ENCODE peak calls at places on chromosomes 5 and 9, in six cellular contexts. Y is heart right ventricle, J is transverse colon, H is tibial nerve, S is uterus, Q is aorta. N is an unnamed sample.

GRCh38 chr9:94860678-94861588 is 134.4 kb downstream of the AOPEP start:
- DNase-seq in Y (no peak), J (peak; percentile 59), H (no peak), S (no peak), Q (peak; percentile 71), N (no peak)

GRCh38 chr9:36991516-36992134 is 42.4 kb downstream of the PAX5 start:
- DNase-seq in Y (no peak), J (no peak), H (no peak), S (no peak), Q (no peak), N (no peak)

GRCh38 chr5:51439232-51439631 is 56.0 kb downstream of the ISL1 start:
- DNase-seq in Y (no peak), J (no peak), H (no peak), S (no peak), Q (no peak), N (no peak)

GRCh38 chr9:116935149-116935897 is 248.2 kb downstream of the TRIM32 start:
- DNase-seq in Y (no peak), J (no peak), H (no peak), S (no peak), Q (no peak), N (no peak)

GRCh38 chr5:87121315-87122170 is 146.1 kb upstream of the RASA1 start:
- DNase-seq in Y (no peak), J (peak; percentile 14), H (no peak), S (no peak), Q (no peak), N (peak; percentile 42)

GRCh38 chr5:141001854-141002666 is 35.8 kb downstream of the PCDHAC2 start:
- DNase-seq in Y (no peak), J (peak; percentile 8), H (no peak), S (no peak), Q (peak; percentile 49), N (peak; percentile 46)

GRCh38 chr9:121563425-121563824 is 63.8 kb upstream of the GGTA1 start:
- DNase-seq in Y (no peak), J (no peak), H (no peak), S (no peak), Q (no peak), N (no peak)

GRCh38 chr5:149780043-149780737 is 50.1 kb downstream of the PPARGC1B start:
- DNase-seq in Y (no peak), J (no peak), H (no peak), S (no peak), Q (no peak), N (peak; percentile 37)

GRCh38 chr5:77841616-77842015 is 65.5 kb upstream of the TBCA start:
- DNase-seq in Y (no peak), J (no peak), H (no peak), S (no peak), Q (no peak), N (no peak)
- H3K27me3 ChIP-seq in Y (peaks cover 22% of the 10 kb centered on the region), J (peaks cover 64% of the 10 kb centered on the region), H (no peaks in the 10 kb centered on the region), S (no peaks in the 10 kb centered on the region), Q (no peaks in the 10 kb centered on the region), N (no peaks in the 10 kb centered on the region)

GRCh38 chr9:130793589-130793988 is 41.5 kb upstream of the ABL1 start:
- DNase-seq in Y (no peak), J (no peak), H (no peak), S (no peak), Q (no peak), N (no peak)

GRCh38 chr9:130791279-130791894 is 43.7 kb upstream of the ABL1 start:
- DNase-seq in Y (no peak), J (no peak), H (no peak), S (no peak), Q (no peak), N (no peak)

GRCh38 chr9:130789747-130790672 is 45.0 kb upstream of the ABL1 start:
- DNase-seq in Y (no peak), J (no peak), H (no peak), S (no peak), Q (no peak), N (no peak)

DNA sequence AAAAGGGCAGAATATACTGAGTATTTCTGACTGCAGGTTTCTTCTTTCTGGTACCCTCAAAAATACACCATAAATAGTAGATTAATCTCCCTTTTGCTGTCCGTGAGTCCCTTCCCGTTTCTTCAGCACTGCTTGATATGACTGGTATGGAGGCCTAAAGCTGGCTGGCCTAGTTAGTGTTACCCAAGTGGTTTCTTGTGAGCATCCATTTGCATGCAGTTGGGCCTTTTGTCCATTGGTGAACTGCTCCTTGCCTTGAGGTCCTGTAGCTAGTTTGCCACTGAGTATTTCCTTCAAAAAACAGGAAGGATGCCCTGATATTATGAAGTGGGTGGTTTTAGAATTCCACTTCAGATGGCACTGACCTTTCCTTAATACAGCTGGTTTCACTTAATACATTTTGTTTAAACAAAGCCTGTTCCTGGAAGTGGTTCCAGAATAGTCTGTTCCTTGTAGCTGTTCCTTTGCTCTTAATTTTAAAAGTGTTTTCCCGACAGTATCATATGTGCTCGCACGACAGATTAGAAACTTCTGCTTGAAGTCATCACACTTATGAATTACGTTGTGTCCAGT is 40.0 kb upstream of the ABL1 start:
- DNase-seq in Y (no peak), J (no peak), H (no peak), S (no peak), Q (no peak), N (no peak)
- H3K27me3 ChIP-seq in Y (no peaks in the 10 kb centered on the region), J (no peaks in the 10 kb centered on the region), H (no peaks in the 10 kb centered on the region), S (no peaks in the 10 kb centered on the region), Q (no peaks in the 10 kb centered on the region), N (no peaks in the 10 kb centered on the region)

GRCh38 chr9:97858826-97859225 is 5.8 kb downstream of the FOXE1 start:
- DNase-seq in Y (no peak), J (no peak), H (no peak), S (no peak), Q (no peak), N (no peak)
- H3K27me3 ChIP-seq in Y (peaks cover 99% of the 10 kb centered on the region), J (peaks cover 88% of the 10 kb centered on the region), H (no peaks in the 10 kb centered on the region), S (no peaks in the 10 kb centered on the region), Q (no peaks in the 10 kb centered on the region), N (peaks cover 47% of the 10 kb centered on the region)

DNA sequence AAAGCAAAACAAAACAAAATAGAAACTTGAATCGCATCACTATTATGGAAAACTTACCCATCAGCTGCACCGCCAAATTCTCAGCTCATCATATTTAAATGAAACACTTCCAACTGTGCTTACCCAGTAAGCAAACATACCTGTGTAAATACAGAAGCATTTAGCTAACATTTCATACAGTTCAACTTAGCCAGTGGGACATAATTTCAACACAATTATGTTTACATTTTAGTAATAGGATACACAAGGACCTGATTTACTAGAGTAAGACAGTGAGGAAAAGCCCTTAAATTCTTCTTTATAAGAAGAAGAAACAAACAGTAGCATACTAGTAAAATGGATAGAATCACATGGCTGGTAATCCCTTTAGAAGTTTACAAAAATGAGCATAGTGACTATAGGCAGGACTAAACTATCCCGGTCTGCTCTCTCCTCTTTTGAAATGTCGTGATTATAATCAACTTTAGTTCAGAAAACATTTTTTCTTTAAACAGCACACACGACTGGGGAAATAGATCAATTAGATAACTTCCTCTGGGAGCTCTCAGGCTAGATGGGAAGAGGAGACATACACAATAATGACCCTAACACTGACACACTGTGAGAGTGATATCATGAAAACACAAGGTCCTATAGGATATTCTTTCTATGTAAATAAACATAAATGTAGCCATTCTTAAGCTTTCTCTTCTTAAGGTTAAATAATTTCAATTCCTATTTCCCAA is 15.8 kb upstream of the CDC20B start:
- DNase-seq in Y (no peak), J (no peak), H (no peak), S (no peak), Q (no peak), N (no peak)
- H3K27me3 ChIP-seq in Y (peaks cover 91% of the 10 kb centered on the region), J (peaks cover 96% of the 10 kb centered on the region), H (no peaks in the 10 kb centered on the region), S (no peaks in the 10 kb centered on the region), Q (no peaks in the 10 kb centered on the region), N (no peaks in the 10 kb centered on the region)

DNA sequence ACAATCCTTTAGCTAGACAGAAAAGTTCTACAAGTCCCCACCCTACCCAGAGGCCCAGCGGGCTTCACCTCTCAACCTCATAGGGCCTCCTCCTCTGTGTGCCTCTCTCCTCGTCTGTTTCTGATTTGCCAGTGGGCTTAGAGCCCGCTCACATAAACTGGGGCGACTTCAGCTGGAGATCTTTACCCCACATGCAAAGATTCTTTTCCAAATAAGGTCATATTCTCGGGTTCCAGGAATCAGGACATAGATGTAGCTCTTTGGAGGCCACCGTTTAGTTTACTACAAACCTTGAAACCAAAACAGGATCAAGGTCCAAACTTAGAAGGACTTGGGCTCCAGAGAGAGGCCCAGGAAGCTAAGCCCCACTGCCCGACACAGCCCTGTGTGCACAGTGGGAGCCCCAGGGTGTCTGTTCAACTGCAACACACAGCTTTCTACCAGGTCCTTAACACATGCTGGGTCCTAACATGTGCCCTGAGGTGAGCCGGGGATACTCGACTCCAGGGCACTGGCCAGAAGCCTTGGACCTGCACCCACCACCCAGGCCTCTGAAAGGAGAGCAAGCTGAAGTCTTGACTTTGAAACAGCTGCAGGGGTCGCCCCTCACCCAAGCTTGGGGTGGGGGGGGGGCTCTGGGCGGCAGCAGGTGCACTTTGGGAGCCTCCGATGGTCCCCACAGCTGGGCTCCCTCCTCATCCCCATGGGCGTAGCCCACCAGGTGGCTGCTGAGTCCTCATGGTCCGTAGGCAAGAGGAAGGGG is 26.8 kb upstream of the SLC12A7 start:
- DNase-seq in Y (peak; percentile 5), J (no peak), H (no peak), S (no peak), Q (no peak), N (no peak)
- H3K27me3 ChIP-seq in Y (no peaks in the 10 kb centered on the region), J (no peaks in the 10 kb centered on the region), H (no peaks in the 10 kb centered on the region), S (no peaks in the 10 kb centered on the region), Q (no peaks in the 10 kb centered on the region), N (no peaks in the 10 kb centered on the region)